ENCODE peak calls at places on chromosomes 7 and 10, in six cellular contexts. F, M, C, E, K and O are unnamed samples.
A peak's percentile ranks its signal among the peaks of the same experiment; 100 is the strongest.

GRCh38 chr7:130794619-130794922 is 60.6 kb upstream of the KLF14 start:
- DNase-seq in M (no peak), K (no peak), C (no peak), F (no peak), E (no peak), O (no peak)

GRCh38 chr7:149772821-149773425 is 465 bp downstream of the ZNF467 start:
- DNase-seq in C (peak; percentile 56), E (peak; percentile 44), F (no peak), M (no peak), K (peak; percentile 79), O (peak; percentile 54)

GRCh38 chr7:86708334-86708733 is 64.6 kb downstream of the GRM3 start:
- DNase-seq in E (no peak), M (no peak), C (no peak), F (no peak), K (no peak), O (no peak)

GRCh38 chr10:119849031-119849789 is 23.4 kb downstream of the MCMBP start:
- DNase-seq in M (no peak), C (no peak), E (no peak), F (no peak), K (no peak), O (no peak)

GRCh38 chr10:119090968-119091367 is 10.4 kb upstream of the EIF3A start:
- DNase-seq in E (peak; percentile 35), M (peak; percentile 56), C (no peak), K (no peak), F (no peak), O (no peak)

GRCh38 chr7:107036535-107036934 is 8.0 kb upstream of the PRKAR2B start:
- DNase-seq in E (no peak), F (no peak), M (no peak), K (no peak), C (no peak), O (no peak)

GRCh38 chr10:36281871-36282331 is 639.8 kb upstream of the FZD8 start:
- DNase-seq in C (peak; percentile 19), F (no peak), K (no peak), M (no peak), E (no peak), O (no peak)

GRCh38 chr10:91652364-91652763 is 19.5 kb upstream of the PPP1R3C start:
- DNase-seq in E (no peak), K (no peak), C (no peak), M (peak; percentile 86), F (no peak), O (no peak)

GRCh38 chr10:126640391-126640790 is 30.1 kb downstream of the C10orf90 start:
- DNase-seq in C (no peak), E (no peak), F (no peak), M (no peak), K (no peak), O (no peak)

GRCh38 chr10:5665380-5666323 is 743 bp downstream of the ASB13 start:
- DNase-seq in M (no peak), C (peak; percentile 12), K (peak; percentile 76), F (no peak), E (no peak), O (peak; percentile 60)

GRCh38 chr7:54888067-54888735 is 129.2 kb upstream of the SEC61G start:
- DNase-seq in K (no peak), C (peak; percentile 8), E (no peak), F (no peak), M (no peak), O (no peak)

GRCh38 chr10:99534939-99535763 is 2.4 kb downstream of the NKX2-3 start:
- DNase-seq in M (no peak), E (no peak), K (no peak), C (peak; percentile 63), F (no peak), O (no peak)

GRCh38 chr10:35635576-35635975 is 6.5 kb downstream of the FZD8 start:
- DNase-seq in C (peak; percentile 81), E (no peak), F (peak; percentile 37), M (peak; percentile 57), K (no peak), O (no peak)

GRCh38 chr10:91742189-91742588 is 56.0 kb upstream of the TNKS2 start:
- DNase-seq in K (no peak), M (no peak), E (no peak), F (no peak), C (no peak), O (no peak)

GRCh38 chr7:71739520-71740195 is 607.7 kb downstream of the GALNT17 start:
- DNase-seq in M (no peak), C (no peak), K (no peak), F (no peak), E (no peak), O (no peak)

GRCh38 chr7:107043916-107044346 is 574 bp upstream of the PRKAR2B start:
- DNase-seq in F (no peak), E (no peak), C (no peak), K (no peak), M (no peak), O (no peak)

GRCh38 chr10:100656479-100656878 is 88.9 kb upstream of the PAX2 start:
- DNase-seq in M (no peak), K (no peak), C (peak; percentile 48), F (no peak), E (no peak), O (no peak)

GRCh38 chr10:70477661-70478162 is 855 bp upstream of the PALD1 start:
- DNase-seq in C (no peak), F (peak; percentile 43), M (peak; percentile 85), K (no peak), E (no peak), O (no peak)

GRCh38 chr7:151843181-151843580 is 33.7 kb downstream of the PRKAG2 start:
- DNase-seq in C (no peak), F (no peak), K (no peak), M (no peak), E (no peak), O (no peak)

GRCh38 chr7:2794836-2795636 is 49.1 kb downstream of the GNA12 start:
- DNase-seq in C (no peak), F (no peak), E (no peak), M (no peak), K (no peak), O (no peak)

GRCh38 chr10:130606001-130606405 is 469.8 kb downstream of the GLRX3 start:
- DNase-seq in M (no peak), F (no peak), C (no peak), K (no peak), E (no peak), O (no peak)

GRCh38 chr7:48244902-48245301 is 73.6 kb downstream of the ABCA13 start:
- DNase-seq in E (no peak), C (no peak), M (no peak), F (no peak), K (no peak), O (peak; percentile 31)

GRCh38 chr7:155758348-155758747 is 53.9 kb downstream of the SHH start:
- DNase-seq in E (no peak), F (no peak), M (no peak), C (no peak), K (no peak), O (no peak)

GRCh38 chr7:141354251-141354650 is 197.0 kb upstream of the AGK start:
- DNase-seq in C (no peak), F (no peak), E (no peak), M (no peak), K (no peak), O (no peak)

GRCh38 chr7:132248841-132249590 is 327.3 kb downstream of the PLXNA4 start:
- DNase-seq in C (no peak), K (no peak), F (no peak), E (no peak), M (no peak), O (no peak)

GRCh38 chr7:132469264-132469663 is 107.0 kb downstream of the PLXNA4 start:
- DNase-seq in E (no peak), C (no peak), F (no peak), M (no peak), K (no peak), O (no peak)

GRCh38 chr10:127964644-127965043 is 57.7 kb downstream of the PTPRE start:
- DNase-seq in M (no peak), K (no peak), E (no peak), F (no peak), C (no peak), O (no peak)

GRCh38 chr7:30913821-30914515 is 2.3 kb downstream of the AQP1 start:
- DNase-seq in E (no peak), F (no peak), C (no peak), K (no peak), M (no peak), O (peak; percentile 45)
- H3K4me1 ChIP-seq in E (peaks cover 60% of the 10 kb centered on the region), F (no peaks in the 10 kb centered on the region), C (peaks cover 66% of the 10 kb centered on the region), K (peaks cover 47% of the 10 kb centered on the region), M (peaks cover 21% of the 10 kb centered on the region), O (peaks cover 8% of the 10 kb centered on the region)

GRCh38 chr7:1450431-1450830 is 8.8 kb downstream of the MICALL2 start:
- DNase-seq in M (no peak), C (no peak), F (no peak), E (no peak), K (no peak), O (no peak)

GRCh38 chr7:1450987-1451386 is 8.3 kb downstream of the MICALL2 start:
- DNase-seq in F (no peak), M (no peak), E (no peak), K (no peak), C (no peak), O (no peak)

GRCh38 chr7:1449951-1450350 is 9.3 kb downstream of the MICALL2 start:
- DNase-seq in F (no peak), E (no peak), K (no peak), C (no peak), M (no peak), O (no peak)

GRCh38 chr7:1454471-1455065 is 4.7 kb downstream of the MICALL2 start:
- DNase-seq in K (no peak), F (no peak), E (peak; percentile 40), C (no peak), M (no peak), O (peak; percentile 59)

GRCh38 chr7:1452205-1452604 is 7.1 kb downstream of the MICALL2 start:
- DNase-seq in M (no peak), E (no peak), C (no peak), F (no peak), K (no peak), O (no peak)
- TF ChIP-seq CTCF in M (no peak), E (no peak), C (no peak), F (no peak), K (no peak), O (no peak)

DNA sequence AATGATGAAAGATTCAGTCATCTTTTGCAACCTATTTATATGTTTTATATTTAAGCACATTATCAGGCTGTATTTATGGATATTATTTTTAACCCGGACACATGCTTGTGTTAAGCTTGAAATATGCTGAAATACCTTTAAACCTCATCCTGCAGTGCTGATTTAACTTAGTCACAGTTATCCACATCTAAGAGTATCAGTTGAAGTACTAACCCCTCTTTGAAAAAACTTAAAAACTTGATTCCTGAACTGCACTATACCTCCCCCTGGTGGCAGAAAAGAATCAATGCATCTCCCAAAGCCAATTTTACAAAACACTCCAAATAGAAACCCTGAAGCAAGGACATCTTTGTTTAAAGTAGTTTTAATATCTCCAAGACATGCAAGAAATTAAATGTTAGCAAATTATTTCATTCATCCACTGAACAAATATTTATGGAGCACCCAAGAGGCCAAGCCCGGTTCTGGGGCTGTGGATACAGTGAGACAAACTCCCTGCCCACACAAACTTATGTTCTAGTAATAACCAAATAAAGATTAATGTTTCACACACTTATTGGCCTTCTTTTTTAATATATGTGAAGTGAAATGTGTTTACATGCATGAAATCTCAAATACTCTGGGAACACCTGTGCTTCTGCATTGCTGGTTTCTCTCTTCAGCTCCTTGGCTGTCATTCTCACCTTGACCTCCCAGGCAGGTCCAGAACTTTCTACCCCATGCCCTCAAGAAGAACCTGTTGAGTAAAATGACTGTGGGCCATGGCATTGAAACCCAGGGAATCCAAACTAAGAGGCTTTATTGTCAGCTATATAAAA is 44.0 kb downstream of the SVIL start:
- DNase-seq in F (no peak), K (no peak), M (peak; percentile 21), E (no peak), C (peak; percentile 52), O (no peak)
- H3K9me3 ChIP-seq in F (no peaks in the 10 kb centered on the region), K (no peaks in the 10 kb centered on the region), M (no peaks in the 10 kb centered on the region), E (no peaks in the 10 kb centered on the region), C (no peaks in the 10 kb centered on the region), O (no peaks in the 10 kb centered on the region)

GRCh38 chr10:80460399-80461207 is 6.5 kb downstream of the TSPAN14 start:
- DNase-seq in M (peak; percentile 80), K (peak; percentile 85), C (no peak), E (peak; percentile 89), F (peak; percentile 46), O (no peak)
- H3K4me1 ChIP-seq in M (peaks cover 100% of the 10 kb centered on the region), K (peaks cover 95% of the 10 kb centered on the region), C (peaks cover 69% of the 10 kb centered on the region), E (peaks cover 100% of the 10 kb centered on the region), F (peaks cover 8% of the 10 kb centered on the region), O (peaks cover 98% of the 10 kb centered on the region)